ENCODE peak calls at places on chromosomes 12 and 14, in seven cellular contexts. One of them, this sample, is unnamed. For H3K9me3 and H3K4me1, the result is how much of the 10 kb centered on the place peaks cover.

GRCh38 chr12:6494968-6495367 is 1.1 kb downstream of the NCAPD2 start:
- DNase-seq in testis: no peak
- DNase-seq in breast epithelium: no peak
- DNase-seq in ovary: no peak
- DNase-seq in IMR-90: no peak
- DNase-seq in pancreas: no peak
- DNase-seq in cardiac muscle cell: no peak
- DNase-seq in this sample: no peak

GRCh38 chr14:89549381-89550102 is 132.5 kb upstream of the FOXN3 start:
- DNase-seq in testis: no peak
- DNase-seq in IMR-90: peak
- DNase-seq in ovary: no peak
- DNase-seq in pancreas: no peak
- DNase-seq in breast epithelium: no peak
- DNase-seq in cardiac muscle cell: no peak
- DNase-seq in this sample: no peak

GRCh38 chr14:92690171-92691011 is 58.0 kb downstream of the LGMN start:
- DNase-seq in testis: peak
- DNase-seq in ovary: peak
- DNase-seq in pancreas: peak
- DNase-seq in breast epithelium: no peak
- DNase-seq in IMR-90: peak
- DNase-seq in cardiac muscle cell: peak
- DNase-seq in this sample: no peak

GRCh38 chr12:30582943-30583342 is 112.7 kb downstream of the IPO8 start:
- DNase-seq in ovary: no peak
- DNase-seq in testis: no peak
- DNase-seq in IMR-90: peak
- DNase-seq in breast epithelium: no peak
- DNase-seq in cardiac muscle cell: no peak
- DNase-seq in pancreas: no peak
- DNase-seq in this sample: no peak

GRCh38 chr14:87687338-87687876 is 305.6 kb downstream of the GALC start:
- DNase-seq in pancreas: no peak
- DNase-seq in testis: no peak
- DNase-seq in breast epithelium: no peak
- DNase-seq in cardiac muscle cell: no peak
- DNase-seq in IMR-90: no peak
- DNase-seq in ovary: no peak
- DNase-seq in this sample: no peak

GRCh38 chr12:49969027-49969426 is 3.7 kb upstream of the AQP6 start:
- DNase-seq in ovary: no peak
- DNase-seq in testis: no peak
- DNase-seq in pancreas: no peak
- DNase-seq in cardiac muscle cell: no peak
- DNase-seq in IMR-90: no peak
- DNase-seq in breast epithelium: no peak
- DNase-seq in this sample: no peak

GRCh38 chr12:8948711-8949524 is 527 bp downstream of the M6PR start:
- DNase-seq in pancreas: no peak
- DNase-seq in breast epithelium: no peak
- DNase-seq in testis: peak
- DNase-seq in ovary: peak
- DNase-seq in cardiac muscle cell: peak
- DNase-seq in IMR-90: peak
- DNase-seq in this sample: no peak

GRCh38 chr12:70719672-70720420 is 82.6 kb upstream of the PTPRB start:
- DNase-seq in ovary: no peak
- DNase-seq in cardiac muscle cell: peak
- DNase-seq in breast epithelium: no peak
- DNase-seq in testis: peak
- DNase-seq in IMR-90: peak
- DNase-seq in pancreas: no peak
- DNase-seq in this sample: peak

GRCh38 chr14:100017578-100017977 is 47.6 kb upstream of the EVL start:
- DNase-seq in testis: no peak
- DNase-seq in ovary: no peak
- DNase-seq in breast epithelium: no peak
- DNase-seq in IMR-90: peak
- DNase-seq in pancreas: no peak
- DNase-seq in cardiac muscle cell: peak
- DNase-seq in this sample: no peak

GRCh38 chr14:55123101-55123500 is 6.0 kb upstream of the LGALS3 start:
- DNase-seq in ovary: no peak
- DNase-seq in testis: peak
- DNase-seq in IMR-90: peak
- DNase-seq in cardiac muscle cell: peak
- DNase-seq in pancreas: no peak
- DNase-seq in breast epithelium: no peak
- DNase-seq in this sample: no peak

GRCh38 chr12:9940370-9940769 is 8.2 kb upstream of the CLEC2A start:
- DNase-seq in cardiac muscle cell: peak
- DNase-seq in testis: no peak
- DNase-seq in IMR-90: peak
- DNase-seq in pancreas: no peak
- DNase-seq in ovary: no peak
- DNase-seq in breast epithelium: no peak
- DNase-seq in this sample: no peak

GRCh38 chr14:77120771-77121743 is 20.5 kb downstream of the ZDHHC22 start:
- DNase-seq in cardiac muscle cell: peak
- DNase-seq in ovary: peak
- DNase-seq in testis: peak
- DNase-seq in pancreas: no peak
- DNase-seq in breast epithelium: no peak
- DNase-seq in IMR-90: no peak
- DNase-seq in this sample: no peak

GRCh38 chr12:124617615-124618014 is 50.2 kb upstream of the NCOR2 start:
- DNase-seq in pancreas: peak
- DNase-seq in IMR-90: no peak
- DNase-seq in testis: no peak
- DNase-seq in ovary: no peak
- DNase-seq in cardiac muscle cell: no peak
- DNase-seq in breast epithelium: peak
- DNase-seq in this sample: peak

GRCh38 chr12:115752151-115752550 is 525.3 kb downstream of the MED13L start:
- DNase-seq in testis: no peak
- DNase-seq in IMR-90: peak
- DNase-seq in pancreas: no peak
- DNase-seq in breast epithelium: no peak
- DNase-seq in ovary: no peak
- DNase-seq in cardiac muscle cell: peak
- DNase-seq in this sample: peak

GRCh38 chr12:94379479-94380113 is 80.1 kb downstream of the CEP83 start:
- DNase-seq in pancreas: no peak
- DNase-seq in testis: no peak
- DNase-seq in cardiac muscle cell: no peak
- DNase-seq in IMR-90: peak
- DNase-seq in breast epithelium: no peak
- DNase-seq in ovary: no peak
- DNase-seq in this sample: no peak

GRCh38 chr12:28780096-28780495 is 369.0 kb upstream of the FAR2 start:
- DNase-seq in testis: no peak
- DNase-seq in pancreas: no peak
- DNase-seq in ovary: no peak
- DNase-seq in IMR-90: peak
- DNase-seq in cardiac muscle cell: peak
- DNase-seq in breast epithelium: no peak
- DNase-seq in this sample: no peak

GRCh38 chr12:1845886-1846285 is 25.5 kb downstream of the LRTM2 start:
- DNase-seq in cardiac muscle cell: no peak
- DNase-seq in pancreas: no peak
- DNase-seq in breast epithelium: peak
- DNase-seq in ovary: no peak
- DNase-seq in IMR-90: no peak
- DNase-seq in testis: no peak
- DNase-seq in this sample: no peak

GRCh38 chr12:93733928-93734327 is 56.8 kb downstream of the CRADD start:
- DNase-seq in breast epithelium: no peak
- DNase-seq in cardiac muscle cell: no peak
- DNase-seq in IMR-90: no peak
- DNase-seq in ovary: no peak
- DNase-seq in pancreas: no peak
- DNase-seq in testis: no peak
- DNase-seq in this sample: no peak

GRCh38 chr14:61596985-61597384 is 98.3 kb upstream of the HIF1A start:
- DNase-seq in pancreas: no peak
- DNase-seq in IMR-90: no peak
- DNase-seq in cardiac muscle cell: peak
- DNase-seq in breast epithelium: no peak
- DNase-seq in ovary: no peak
- DNase-seq in testis: no peak
- DNase-seq in this sample: no peak

GRCh38 chr12:98635657-98636323 is 8.8 kb downstream of the IKBIP start:
- DNase-seq in testis: no peak
- DNase-seq in ovary: no peak
- DNase-seq in pancreas: no peak
- DNase-seq in cardiac muscle cell: peak
- DNase-seq in breast epithelium: no peak
- DNase-seq in IMR-90: peak
- DNase-seq in this sample: no peak

GRCh38 chr14:86346818-86347384 is 817.0 kb downstream of the FLRT2 start:
- DNase-seq in testis: no peak
- DNase-seq in breast epithelium: no peak
- DNase-seq in cardiac muscle cell: no peak
- DNase-seq in IMR-90: no peak
- DNase-seq in ovary: no peak
- DNase-seq in pancreas: no peak
- DNase-seq in this sample: no peak
- H3K9me3 ChIP-seq in testis: under half
- H3K9me3 ChIP-seq in breast epithelium: under half
- H3K9me3 ChIP-seq in cardiac muscle cell: under half
- H3K9me3 ChIP-seq in IMR-90: under half
- H3K9me3 ChIP-seq in ovary: under half
- H3K9me3 ChIP-seq in pancreas: under half
- H3K9me3 ChIP-seq in this sample: under half

GRCh38 chr14:103931422-103931821 is 3.2 kb downstream of the TDRD9 start:
- DNase-seq in pancreas: no peak
- DNase-seq in cardiac muscle cell: peak
- DNase-seq in testis: no peak
- DNase-seq in ovary: no peak
- DNase-seq in breast epithelium: no peak
- DNase-seq in IMR-90: no peak
- DNase-seq in this sample: no peak

GRCh38 chr14:103932791-103933490 is 4.7 kb downstream of the TDRD9 start:
- DNase-seq in ovary: no peak
- DNase-seq in pancreas: no peak
- DNase-seq in IMR-90: no peak
- DNase-seq in breast epithelium: no peak
- DNase-seq in testis: no peak
- DNase-seq in cardiac muscle cell: no peak
- DNase-seq in this sample: no peak

GRCh38 chr14:103930051-103930604 is 1.9 kb downstream of the TDRD9 start:
- DNase-seq in cardiac muscle cell: no peak
- DNase-seq in testis: no peak
- DNase-seq in pancreas: no peak
- DNase-seq in ovary: no peak
- DNase-seq in breast epithelium: no peak
- DNase-seq in IMR-90: no peak
- DNase-seq in this sample: no peak

DNA sequence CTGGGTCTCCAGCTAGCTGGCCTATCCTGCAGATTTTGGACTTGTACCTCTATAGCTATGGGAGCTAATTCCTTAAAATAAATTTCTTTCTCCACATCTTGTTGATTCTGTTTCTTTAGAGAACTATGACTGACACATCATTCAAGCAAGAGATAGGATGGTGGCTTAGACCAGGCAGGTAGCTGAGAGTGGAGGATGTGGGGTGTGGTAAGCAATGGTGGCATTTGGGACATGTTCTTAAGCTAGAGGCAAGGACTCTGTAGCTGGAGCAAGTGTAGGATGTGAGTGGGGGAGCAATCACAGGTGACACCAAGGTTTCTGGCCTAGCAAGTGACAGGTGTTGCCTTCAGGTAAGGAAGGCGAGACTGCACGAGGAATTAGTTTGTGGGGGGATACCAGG is 6.8 kb downstream of the TDRD9 start:
- DNase-seq in pancreas: no peak
- DNase-seq in cardiac muscle cell: no peak
- DNase-seq in IMR-90: no peak
- DNase-seq in breast epithelium: no peak
- DNase-seq in ovary: no peak
- DNase-seq in testis: no peak
- DNase-seq in this sample: no peak
- H3K4me1 ChIP-seq in pancreas: under half
- H3K4me1 ChIP-seq in cardiac muscle cell: under half
- H3K4me1 ChIP-seq in IMR-90: under half
- H3K4me1 ChIP-seq in breast epithelium: under half
- H3K4me1 ChIP-seq in ovary: under half
- H3K4me1 ChIP-seq in testis: under half
- H3K4me1 ChIP-seq in this sample: under half

DNA sequence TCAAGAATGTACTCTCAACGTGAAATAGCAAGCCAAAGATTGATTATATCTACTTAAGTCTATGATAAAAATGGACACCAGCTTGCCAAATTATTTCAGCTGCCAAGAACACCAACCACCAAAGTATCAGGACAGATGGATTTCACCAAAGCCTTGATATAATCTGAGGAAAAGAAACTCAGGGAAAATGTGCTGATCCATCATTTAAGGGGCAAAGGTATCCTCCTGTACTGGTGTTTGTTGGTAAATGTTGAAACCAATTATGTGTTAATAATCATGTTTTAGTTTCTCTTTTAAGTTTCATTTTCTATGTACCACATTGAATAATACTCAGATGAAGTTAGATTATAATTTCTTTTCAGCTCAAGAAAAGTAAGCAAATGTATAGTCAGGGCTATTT is 1284.3 kb upstream of the TMEM132C start:
- DNase-seq in cardiac muscle cell: no peak
- DNase-seq in pancreas: no peak
- DNase-seq in testis: no peak
- DNase-seq in breast epithelium: no peak
- DNase-seq in IMR-90: no peak
- DNase-seq in ovary: no peak
- DNase-seq in this sample: no peak
- H3K9me3 ChIP-seq in cardiac muscle cell: under half
- H3K9me3 ChIP-seq in pancreas: under half
- H3K9me3 ChIP-seq in testis: under half
- H3K9me3 ChIP-seq in breast epithelium: under half
- H3K9me3 ChIP-seq in IMR-90: under half
- H3K9me3 ChIP-seq in ovary: under half
- H3K9me3 ChIP-seq in this sample: under half

GRCh38 chr12:108633534-108634224 is at the start of gene SELPLG:
- DNase-seq in testis: peak
- DNase-seq in breast epithelium: no peak
- DNase-seq in cardiac muscle cell: no peak
- DNase-seq in ovary: peak
- DNase-seq in pancreas: no peak
- DNase-seq in IMR-90: no peak
- DNase-seq in this sample: peak

GRCh38 chr12:108635997-108636808 is 2.5 kb upstream of the SELPLG start:
- DNase-seq in ovary: no peak
- DNase-seq in breast epithelium: no peak
- DNase-seq in cardiac muscle cell: no peak
- DNase-seq in IMR-90: no peak
- DNase-seq in pancreas: no peak
- DNase-seq in testis: no peak
- DNase-seq in this sample: no peak

GRCh38 chr12:108637222-108637621 is 3.5 kb upstream of the SELPLG start:
- DNase-seq in testis: no peak
- DNase-seq in IMR-90: no peak
- DNase-seq in ovary: no peak
- DNase-seq in pancreas: no peak
- DNase-seq in cardiac muscle cell: no peak
- DNase-seq in breast epithelium: no peak
- DNase-seq in this sample: no peak

GRCh38 chr12:108634225-108634795 is 616 bp upstream of the SELPLG start:
- DNase-seq in ovary: peak
- DNase-seq in breast epithelium: no peak
- DNase-seq in testis: no peak
- DNase-seq in IMR-90: no peak
- DNase-seq in pancreas: no peak
- DNase-seq in cardiac muscle cell: no peak
- DNase-seq in this sample: no peak

GRCh38 chr12:108635201-108635996 is 1.7 kb upstream of the SELPLG start:
- DNase-seq in pancreas: no peak
- DNase-seq in testis: no peak
- DNase-seq in ovary: no peak
- DNase-seq in breast epithelium: no peak
- DNase-seq in IMR-90: peak
- DNase-seq in cardiac muscle cell: no peak
- DNase-seq in this sample: no peak
- H3K4me1 ChIP-seq in pancreas: under half
- H3K4me1 ChIP-seq in testis: under half
- H3K4me1 ChIP-seq in ovary: under half
- H3K4me1 ChIP-seq in breast epithelium: under half
- H3K4me1 ChIP-seq in IMR-90: under half
- H3K4me1 ChIP-seq in cardiac muscle cell: under half
- H3K4me1 ChIP-seq in this sample: under half